ENCODE peak calls at places on chromosomes 4 and X, in nine cellular contexts. One of them, this sample, is unnamed.

GRCh38 chr4:135492439-135492838 is 1290.8 kb upstream of the PABPC4L start:
- DNase-seq in RWPE1: no peak
- DNase-seq in C1 segment of cervical spinal cord: no peak
- DNase-seq in NCI-H1436 treated with DMSO at 0.1 percent for 48 hours: no peak
- DNase-seq in GM06990: no peak
- DNase-seq in EL: no peak
- DNase-seq in NCI-H1417 treated with DMSO at 0.1 percent for 48 hours: no peak
- DNase-seq in T1000: no peak
- DNase-seq in epithelial cell of esophagus: no peak
- DNase-seq in this sample: no peak

GRCh38 chr4:8260656-8261111 is 8.9 kb upstream of the HTRA3 start:
- DNase-seq in C1 segment of cervical spinal cord: no peak
- DNase-seq in NCI-H1417 treated with DMSO at 0.1 percent for 48 hours: no peak
- DNase-seq in GM06990: no peak
- DNase-seq in EL: peak
- DNase-seq in T1000: peak
- DNase-seq in NCI-H1436 treated with DMSO at 0.1 percent for 48 hours: no peak
- DNase-seq in RWPE1: no peak
- DNase-seq in epithelial cell of esophagus: peak
- DNase-seq in this sample: no peak

GRCh38 chr4:17781072-17781830 is at the start of gene FAM184B:
- DNase-seq in EL: peak
- DNase-seq in NCI-H1417 treated with DMSO at 0.1 percent for 48 hours: no peak
- DNase-seq in NCI-H1436 treated with DMSO at 0.1 percent for 48 hours: no peak
- DNase-seq in RWPE1: no peak
- DNase-seq in T1000: no peak
- DNase-seq in epithelial cell of esophagus: peak
- DNase-seq in GM06990: peak
- DNase-seq in C1 segment of cervical spinal cord: no peak
- DNase-seq in this sample: no peak

GRCh38 chr4:147285751-147286150 is 195.1 kb upstream of the EDNRA start:
- DNase-seq in C1 segment of cervical spinal cord: no peak
- DNase-seq in epithelial cell of esophagus: no peak
- DNase-seq in RWPE1: no peak
- DNase-seq in GM06990: no peak
- DNase-seq in EL: peak
- DNase-seq in NCI-H1436 treated with DMSO at 0.1 percent for 48 hours: no peak
- DNase-seq in T1000: no peak
- DNase-seq in NCI-H1417 treated with DMSO at 0.1 percent for 48 hours: no peak
- DNase-seq in this sample: no peak

GRCh38 chrX:39201305-39201990 is 400.2 kb downstream of the MID1IP1 start:
- DNase-seq in T1000: no peak
- DNase-seq in NCI-H1436 treated with DMSO at 0.1 percent for 48 hours: no peak
- DNase-seq in GM06990: no peak
- DNase-seq in RWPE1: peak
- DNase-seq in epithelial cell of esophagus: peak
- DNase-seq in C1 segment of cervical spinal cord: no peak
- DNase-seq in NCI-H1417 treated with DMSO at 0.1 percent for 48 hours: no peak
- DNase-seq in EL: no peak
- DNase-seq in this sample: no peak

GRCh38 chrX:30702736-30703135 is 49.5 kb downstream of the GK start:
- DNase-seq in epithelial cell of esophagus: no peak
- DNase-seq in NCI-H1417 treated with DMSO at 0.1 percent for 48 hours: no peak
- DNase-seq in GM06990: no peak
- DNase-seq in T1000: no peak
- DNase-seq in RWPE1: no peak
- DNase-seq in C1 segment of cervical spinal cord: no peak
- DNase-seq in NCI-H1436 treated with DMSO at 0.1 percent for 48 hours: no peak
- DNase-seq in EL: peak
- DNase-seq in this sample: no peak

GRCh38 chr4:177281544-177281943 is 28.1 kb upstream of the NEIL3 start:
- DNase-seq in EL: no peak
- DNase-seq in C1 segment of cervical spinal cord: no peak
- DNase-seq in GM06990: no peak
- DNase-seq in NCI-H1436 treated with DMSO at 0.1 percent for 48 hours: no peak
- DNase-seq in RWPE1: no peak
- DNase-seq in T1000: no peak
- DNase-seq in NCI-H1417 treated with DMSO at 0.1 percent for 48 hours: no peak
- DNase-seq in epithelial cell of esophagus: no peak
- DNase-seq in this sample: no peak

GRCh38 chrX:28552322-28552721 is 34.9 kb upstream of the IL1RAPL1 start:
- DNase-seq in NCI-H1436 treated with DMSO at 0.1 percent for 48 hours: no peak
- DNase-seq in RWPE1: peak
- DNase-seq in C1 segment of cervical spinal cord: no peak
- DNase-seq in GM06990: no peak
- DNase-seq in epithelial cell of esophagus: peak
- DNase-seq in EL: no peak
- DNase-seq in T1000: no peak
- DNase-seq in NCI-H1417 treated with DMSO at 0.1 percent for 48 hours: no peak
- DNase-seq in this sample: no peak

GRCh38 chr4:90292438-90292837 is 165.2 kb downstream of the CCSER1 start:
- DNase-seq in NCI-H1417 treated with DMSO at 0.1 percent for 48 hours: no peak
- DNase-seq in EL: no peak
- DNase-seq in C1 segment of cervical spinal cord: no peak
- DNase-seq in T1000: no peak
- DNase-seq in NCI-H1436 treated with DMSO at 0.1 percent for 48 hours: no peak
- DNase-seq in GM06990: no peak
- DNase-seq in RWPE1: no peak
- DNase-seq in epithelial cell of esophagus: no peak
- DNase-seq in this sample: no peak

GRCh38 chr4:72484991-72485390 is 84.0 kb downstream of the ADAMTS3 start:
- DNase-seq in EL: no peak
- DNase-seq in NCI-H1436 treated with DMSO at 0.1 percent for 48 hours: no peak
- DNase-seq in NCI-H1417 treated with DMSO at 0.1 percent for 48 hours: no peak
- DNase-seq in C1 segment of cervical spinal cord: no peak
- DNase-seq in RWPE1: no peak
- DNase-seq in T1000: no peak
- DNase-seq in GM06990: no peak
- DNase-seq in epithelial cell of esophagus: no peak
- DNase-seq in this sample: no peak

GRCh38 chr4:86999244-86999643 is 64.4 kb downstream of the AFF1 start:
- DNase-seq in NCI-H1436 treated with DMSO at 0.1 percent for 48 hours: no peak
- DNase-seq in T1000: no peak
- DNase-seq in EL: no peak
- DNase-seq in NCI-H1417 treated with DMSO at 0.1 percent for 48 hours: no peak
- DNase-seq in C1 segment of cervical spinal cord: no peak
- DNase-seq in epithelial cell of esophagus: no peak
- DNase-seq in RWPE1: no peak
- DNase-seq in GM06990: no peak
- DNase-seq in this sample: no peak

GRCh38 chr4:121408-122084 is 2.8 kb upstream of the ZNF718 start:
- DNase-seq in EL: no peak
- DNase-seq in GM06990: peak
- DNase-seq in epithelial cell of esophagus: no peak
- DNase-seq in T1000: no peak
- DNase-seq in RWPE1: no peak
- DNase-seq in C1 segment of cervical spinal cord: no peak
- DNase-seq in NCI-H1417 treated with DMSO at 0.1 percent for 48 hours: no peak
- DNase-seq in NCI-H1436 treated with DMSO at 0.1 percent for 48 hours: no peak
- DNase-seq in this sample: no peak

GRCh38 chr4:2446656-2447564 is 22.0 kb upstream of the RNF4 start:
- DNase-seq in GM06990: no peak
- DNase-seq in EL: no peak
- DNase-seq in T1000: no peak
- DNase-seq in C1 segment of cervical spinal cord: no peak
- DNase-seq in RWPE1: no peak
- DNase-seq in NCI-H1436 treated with DMSO at 0.1 percent for 48 hours: no peak
- DNase-seq in NCI-H1417 treated with DMSO at 0.1 percent for 48 hours: no peak
- DNase-seq in epithelial cell of esophagus: no peak
- DNase-seq in this sample: no peak

GRCh38 chr4:141610365-141610764 is 26.0 kb upstream of the IL15 start:
- DNase-seq in GM06990: no peak
- DNase-seq in C1 segment of cervical spinal cord: no peak
- DNase-seq in NCI-H1436 treated with DMSO at 0.1 percent for 48 hours: no peak
- DNase-seq in NCI-H1417 treated with DMSO at 0.1 percent for 48 hours: no peak
- DNase-seq in EL: no peak
- DNase-seq in T1000: no peak
- DNase-seq in RWPE1: no peak
- DNase-seq in epithelial cell of esophagus: no peak
- DNase-seq in this sample: no peak

GRCh38 chrX:150364347-150365050 is 1.4 kb downstream of the MAMLD1 start:
- DNase-seq in NCI-H1417 treated with DMSO at 0.1 percent for 48 hours: no peak
- DNase-seq in NCI-H1436 treated with DMSO at 0.1 percent for 48 hours: no peak
- DNase-seq in EL: peak
- DNase-seq in GM06990: no peak
- DNase-seq in epithelial cell of esophagus: peak
- DNase-seq in C1 segment of cervical spinal cord: no peak
- DNase-seq in T1000: no peak
- DNase-seq in RWPE1: no peak
- DNase-seq in this sample: peak

GRCh38 chr4:1625600-1626138 is 58.4 kb downstream of the FAM53A start:
- DNase-seq in NCI-H1417 treated with DMSO at 0.1 percent for 48 hours: no peak
- DNase-seq in EL: no peak
- DNase-seq in T1000: no peak
- DNase-seq in NCI-H1436 treated with DMSO at 0.1 percent for 48 hours: no peak
- DNase-seq in GM06990: no peak
- DNase-seq in C1 segment of cervical spinal cord: no peak
- DNase-seq in epithelial cell of esophagus: no peak
- DNase-seq in RWPE1: no peak
- DNase-seq in this sample: no peak

GRCh38 chr4:42152507-42153504 is at the start of gene BEND4:
- DNase-seq in epithelial cell of esophagus: no peak
- DNase-seq in NCI-H1436 treated with DMSO at 0.1 percent for 48 hours: no peak
- DNase-seq in RWPE1: no peak
- DNase-seq in NCI-H1417 treated with DMSO at 0.1 percent for 48 hours: no peak
- DNase-seq in GM06990: no peak
- DNase-seq in C1 segment of cervical spinal cord: no peak
- DNase-seq in EL: no peak
- DNase-seq in T1000: no peak
- DNase-seq in this sample: no peak

GRCh38 chrX:42176790-42177189 is 253.4 kb upstream of the CASK start:
- DNase-seq in epithelial cell of esophagus: no peak
- DNase-seq in GM06990: no peak
- DNase-seq in RWPE1: no peak
- DNase-seq in NCI-H1417 treated with DMSO at 0.1 percent for 48 hours: no peak
- DNase-seq in NCI-H1436 treated with DMSO at 0.1 percent for 48 hours: no peak
- DNase-seq in T1000: no peak
- DNase-seq in C1 segment of cervical spinal cord: no peak
- DNase-seq in EL: no peak
- DNase-seq in this sample: no peak

GRCh38 chr4:39568805-39569204 is 41.6 kb upstream of the UGDH start:
- DNase-seq in epithelial cell of esophagus: peak
- DNase-seq in NCI-H1417 treated with DMSO at 0.1 percent for 48 hours: no peak
- DNase-seq in NCI-H1436 treated with DMSO at 0.1 percent for 48 hours: no peak
- DNase-seq in RWPE1: peak
- DNase-seq in T1000: no peak
- DNase-seq in GM06990: peak
- DNase-seq in EL: no peak
- DNase-seq in C1 segment of cervical spinal cord: no peak
- DNase-seq in this sample: no peak

GRCh38 chrX:55099162-55099561 is 10.3 kb downstream of the PAGE2 start:
- DNase-seq in RWPE1: no peak
- DNase-seq in epithelial cell of esophagus: no peak
- DNase-seq in GM06990: no peak
- DNase-seq in T1000: no peak
- DNase-seq in EL: no peak
- DNase-seq in NCI-H1436 treated with DMSO at 0.1 percent for 48 hours: no peak
- DNase-seq in NCI-H1417 treated with DMSO at 0.1 percent for 48 hours: no peak
- DNase-seq in C1 segment of cervical spinal cord: no peak
- DNase-seq in this sample: no peak

GRCh38 chr4:3877236-3877635 is 111.1 kb downstream of the ADRA2C start:
- DNase-seq in C1 segment of cervical spinal cord: no peak
- DNase-seq in NCI-H1417 treated with DMSO at 0.1 percent for 48 hours: no peak
- DNase-seq in GM06990: no peak
- DNase-seq in NCI-H1436 treated with DMSO at 0.1 percent for 48 hours: no peak
- DNase-seq in EL: no peak
- DNase-seq in RWPE1: no peak
- DNase-seq in T1000: no peak
- DNase-seq in epithelial cell of esophagus: no peak
- DNase-seq in this sample: no peak

GRCh38 chrX:132216806-132217202 is 2.4 kb downstream of the RAP2C start:
- DNase-seq in NCI-H1417 treated with DMSO at 0.1 percent for 48 hours: no peak
- DNase-seq in epithelial cell of esophagus: peak
- DNase-seq in RWPE1: no peak
- DNase-seq in T1000: no peak
- DNase-seq in GM06990: no peak
- DNase-seq in EL: peak
- DNase-seq in C1 segment of cervical spinal cord: no peak
- DNase-seq in NCI-H1436 treated with DMSO at 0.1 percent for 48 hours: no peak
- DNase-seq in this sample: no peak

GRCh38 chr4:48173055-48173991 is 39.3 kb upstream of the TXK start:
- DNase-seq in epithelial cell of esophagus: peak
- DNase-seq in RWPE1: peak
- DNase-seq in T1000: no peak
- DNase-seq in NCI-H1436 treated with DMSO at 0.1 percent for 48 hours: no peak
- DNase-seq in GM06990: no peak
- DNase-seq in EL: peak
- DNase-seq in NCI-H1417 treated with DMSO at 0.1 percent for 48 hours: no peak
- DNase-seq in C1 segment of cervical spinal cord: no peak
- DNase-seq in this sample: no peak

GRCh38 chr4:108181704-108182103 is 13.0 kb upstream of the LEF1 start:
- DNase-seq in EL: no peak
- DNase-seq in C1 segment of cervical spinal cord: no peak
- DNase-seq in T1000: no peak
- DNase-seq in NCI-H1417 treated with DMSO at 0.1 percent for 48 hours: no peak
- DNase-seq in epithelial cell of esophagus: no peak
- DNase-seq in NCI-H1436 treated with DMSO at 0.1 percent for 48 hours: no peak
- DNase-seq in GM06990: no peak
- DNase-seq in RWPE1: no peak
- DNase-seq in this sample: no peak